ENCODE peak calls at places on chromosomes 11 and 22, in four cellular contexts. T is MM.1S, D is astrocyte, A is IMR-90. Y is an unnamed sample.

GRCh38 chr11:113378013-113378412 is 9.6 kb upstream of the ANKK1 start:
- DNase-seq in T (no peak), D (no peak), A (no peak), Y (peak; percentile 66)

GRCh38 chr22:38719196-38719595 is 13.5 kb downstream of the GTPBP1 start:
- DNase-seq in A (no peak), D (no peak), T (no peak), Y (no peak)

GRCh38 chr22:33921576-33922181 is 1.4 kb upstream of the LARGE1 start:
- DNase-seq in T (peak; percentile 65), A (peak; percentile 60), D (peak; percentile 60), Y (peak; percentile 94)

GRCh38 chr22:34333285-34333684 is 413.0 kb upstream of the LARGE1 start:
- DNase-seq in A (no peak), D (no peak), T (no peak), Y (peak; percentile 59)

GRCh38 chr22:20509344-20510047 is 2.1 kb downstream of the MED15 start:
- DNase-seq in A (peak; percentile 94), T (peak; percentile 65), D (peak; percentile 92), Y (no peak)

GRCh38 chr11:112485280-112485679 is 224.6 kb upstream of the PLET1 start:
- DNase-seq in D (no peak), T (no peak), A (no peak), Y (peak; percentile 33)

GRCh38 chr22:46695346-46696224 is 42.5 kb downstream of the CERK start:
- DNase-seq in A (no peak), D (no peak), T (no peak), Y (no peak)

GRCh38 chr22:21615731-21616130 is 14.1 kb downstream of the YDJC start:
- DNase-seq in D (no peak), A (no peak), T (no peak), Y (no peak)

GRCh38 chr22:36734171-36735058 is 30.9 kb upstream of the CACNG2 start:
- DNase-seq in T (no peak), A (peak; percentile 51), D (peak; percentile 65), Y (peak; percentile 43)

GRCh38 chr11:45859661-45860140 is 12.4 kb downstream of the CRY2 start:
- DNase-seq in T (no peak), D (peak; percentile 93), A (peak; percentile 99), Y (peak; percentile 82)

GRCh38 chr22:48758905-48759875 is 1068.5 kb downstream of the BRD1 start:
- DNase-seq in T (no peak), D (no peak), A (no peak), Y (peak; percentile 25)

GRCh38 chr11:46918778-46919513 is 596 bp upstream of the LRP4 start:
- DNase-seq in T (peak; percentile 15), A (no peak), D (no peak), Y (peak; percentile 79)

GRCh38 chr22:30245181-30245984 is 1.2 kb downstream of the LIF start:
- DNase-seq in T (no peak), D (no peak), A (no peak), Y (peak; percentile 80)

GRCh38 chr11:125070699-125071254 is 7.7 kb downstream of the SLC37A2 start:
- DNase-seq in D (peak; percentile 47), T (peak; percentile 36), A (peak; percentile 64), Y (peak; percentile 42)

GRCh38 chr11:123409456-123409801 is 20.6 kb upstream of the GRAMD1B start:
- DNase-seq in D (no peak), A (no peak), T (no peak), Y (no peak)

GRCh38 chr22:46535876-46536558 is 1.4 kb downstream of the CELSR1 start:
- DNase-seq in D (no peak), T (no peak), A (no peak), Y (peak; percentile 67)

GRCh38 chr22:47534150-47535133 is 772.0 kb downstream of the TBC1D22A start:
- DNase-seq in T (no peak), D (no peak), A (no peak), Y (no peak)

GRCh38 chr11:8775341-8776133 is 92.9 kb downstream of the RPL27A start:
- DNase-seq in A (no peak), T (no peak), D (no peak), Y (no peak)

GRCh38 chr11:124113890-124114289 is 1.4 kb upstream of the VWA5A start:
- DNase-seq in A (peak; percentile 8), T (no peak), D (no peak), Y (no peak)

GRCh38 chr22:33302049-33302545 is 243.9 kb upstream of the SYN3 start:
- DNase-seq in A (peak; percentile 60), D (peak; percentile 18), T (peak; percentile 68), Y (peak; percentile 96)

GRCh38 chr11:74354036-74354435 is 42.6 kb upstream of the P4HA3 start:
- DNase-seq in T (no peak), A (no peak), D (peak; percentile 10), Y (no peak)

GRCh38 chr11:2553886-2554285 is 109.1 kb downstream of the KCNQ1 start:
- DNase-seq in A (no peak), D (no peak), T (no peak), Y (peak; percentile 12)

GRCh38 chr11:116881153-116881552 is 43.7 kb upstream of the APOA1 start:
- DNase-seq in D (no peak), A (no peak), T (no peak), Y (no peak)

GRCh38 chr11:86041975-86042378 is 26.9 kb downstream of the PICALM start:
- DNase-seq in D (peak; percentile 86), T (peak; percentile 84), A (peak; percentile 94), Y (peak; percentile 85)

GRCh38 chr22:49599039-49599438 is 228.6 kb downstream of the BRD1 start:
- DNase-seq in T (no peak), A (no peak), D (no peak), Y (no peak)

GRCh38 chr11:32215157-32215556 is 124.3 kb downstream of the RCN1 start:
- DNase-seq in A (no peak), D (no peak), T (no peak), Y (no peak)
- TF ChIP-seq CTCF in A (no peak), D (no peak), T (no peak), Y (peak; percentile 16)

DNA sequence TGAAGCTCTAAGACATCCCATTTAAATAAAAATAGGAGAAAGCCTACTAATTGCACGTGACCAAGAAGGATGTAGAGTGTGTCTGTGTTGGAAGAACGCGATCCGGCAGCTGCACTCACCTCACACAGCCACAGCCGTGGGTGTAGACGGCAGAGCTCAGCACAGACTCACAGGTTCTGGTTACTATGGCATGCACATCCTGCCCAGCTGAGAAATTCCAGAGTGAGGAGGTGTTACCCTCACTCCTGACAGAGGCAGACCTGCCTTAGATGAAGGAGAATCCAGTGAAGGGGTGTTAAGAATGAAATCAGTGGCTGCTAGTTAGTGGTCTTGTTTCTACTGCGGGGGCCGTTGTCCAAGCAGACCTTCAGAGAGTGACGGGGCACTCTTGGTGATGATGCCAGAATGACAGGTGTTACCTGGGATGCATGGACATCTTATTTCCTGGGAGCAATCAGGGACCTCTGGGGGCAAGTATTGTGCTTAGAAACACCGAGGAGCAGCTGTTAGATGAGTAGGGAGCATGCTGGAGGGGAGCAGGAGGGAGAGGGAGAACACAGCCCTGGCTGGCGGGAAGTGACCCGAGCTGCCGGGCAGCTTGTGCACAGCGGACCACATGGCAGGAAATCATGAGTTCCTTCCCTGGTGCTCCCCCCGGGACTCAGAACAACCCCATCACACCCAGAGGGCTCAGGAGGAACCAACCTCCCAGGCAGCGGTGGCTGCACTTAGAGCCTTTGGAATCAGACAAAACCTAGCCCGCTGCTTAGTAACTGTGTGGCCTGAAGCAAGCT is 12.3 kb downstream of the KCNJ5 start:
- DNase-seq in D (peak; percentile 85), A (peak; percentile 59), T (no peak), Y (peak; percentile 86)
- H3K9ac ChIP-seq in D (peak overlapping the region; percentile 4), A (no peak overlapping the region), T (no peak overlapping the region), Y (no peak overlapping the region)

DNA sequence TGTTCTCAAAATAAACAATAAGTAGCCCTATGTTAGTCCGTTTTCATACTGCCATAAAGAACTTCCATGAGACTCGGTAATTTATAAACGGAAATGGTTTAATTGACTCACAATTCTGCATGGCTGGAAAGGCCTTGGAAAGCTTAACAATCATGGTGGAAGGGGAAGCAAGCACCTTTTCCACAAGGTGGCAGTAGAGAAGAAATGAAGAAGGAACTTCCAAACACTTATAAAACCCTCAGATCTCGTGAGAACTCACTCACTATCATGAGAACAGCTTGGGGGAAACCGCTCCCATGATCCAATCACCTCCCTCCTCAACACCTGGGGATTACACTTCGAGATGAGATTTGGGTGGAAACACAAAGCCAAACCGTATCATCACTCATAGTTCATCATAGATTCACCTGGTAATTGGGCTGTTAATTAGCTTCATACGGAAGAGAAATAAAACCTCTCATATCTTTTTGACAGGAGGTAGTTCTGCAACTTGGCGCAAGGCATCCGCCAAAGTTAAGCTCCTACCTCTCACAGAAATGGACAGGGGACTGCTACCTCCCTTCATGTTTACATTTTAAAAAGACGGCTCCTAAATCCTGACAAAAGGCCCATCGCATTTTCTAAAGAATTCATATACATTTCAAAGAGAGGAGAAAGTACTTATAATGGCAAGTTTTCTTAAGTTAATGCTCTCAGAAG is 49.0 kb downstream of the MUC15 start:
- DNase-seq in A (peak; percentile 6), D (no peak), T (peak; percentile 24), Y (peak; percentile 68)
- TF ChIP-seq CTCF in A (peak; percentile 17), D (peak; percentile 26), T (peak; percentile 37), Y (peak; percentile 75)

DNA sequence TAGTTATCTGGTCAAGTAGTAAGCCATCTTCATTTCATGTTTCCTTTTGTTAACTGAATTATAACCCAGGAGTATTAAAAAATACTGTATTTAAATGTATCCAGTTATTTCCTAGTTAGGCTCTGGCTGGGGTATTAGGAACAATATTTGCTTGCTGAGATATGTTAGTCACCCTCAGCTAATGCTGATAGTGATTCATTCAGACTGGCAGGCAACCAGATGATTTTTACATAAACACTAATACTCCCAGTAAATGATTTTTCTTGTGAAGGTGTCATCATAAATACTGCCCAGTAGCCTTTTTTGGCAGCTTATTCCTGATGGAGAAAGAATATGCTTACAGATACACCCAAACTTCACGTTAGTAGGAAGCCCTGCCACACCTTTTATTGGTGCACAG is 8.1 kb downstream of the YWHAH start:
- DNase-seq in T (no peak), D (peak; percentile 92), A (peak; percentile 93), Y (no peak)
- H3K9ac ChIP-seq in T (no peak overlapping the region), D (peak overlapping the region; percentile 52), A (no peak overlapping the region), Y (no peak overlapping the region)

Y was measured in endodermal cell.